ENCODE peak calls at places on chromosomes 4 and X, in eight cellular contexts. I is activated CD4-positive, alpha-beta T cell treated with anti-CD3 and anti-CD28 coated beads, Interleukin-2, amount 50 U/mL, for 24 hours; D is Calu3; M is stromal cell of bone marrow; K is A172; Z is H7; U is nephron progenitor cell; Q is H4. S is an unnamed sample.

GRCh38 chr4:185920171-185920570 is 108.2 kb upstream of the SORBS2 start:
- DNase-seq in I (no peak), D (peak; percentile 28), M (no peak), K (no peak), Z (no peak), U (no peak), Q (no peak), S (no peak)

GRCh38 chr4:18366762-18367358 is 345.3 kb upstream of the LCORL start:
- DNase-seq in I (no peak), D (no peak), M (no peak), K (no peak), Z (no peak), U (no peak), Q (peak; percentile 9), S (no peak)

GRCh38 chr4:164876680-164877324 is at the start of gene APELA:
- DNase-seq in I (no peak), D (no peak), M (no peak), K (no peak), Z (peak; percentile 36), U (peak; percentile 14), Q (peak; percentile 22), S (no peak)

GRCh38 chrX:53237056-53237455 is 12.0 kb upstream of the KDM5C start:
- DNase-seq in I (no peak), D (no peak), M (no peak), K (no peak), Z (no peak), U (no peak), Q (no peak), S (no peak)

GRCh38 chr4:79983431-79983830 is 89.6 kb downstream of the ANTXR2 start:
- DNase-seq in I (no peak), D (no peak), M (no peak), K (no peak), Z (no peak), U (no peak), Q (no peak), S (no peak)

GRCh38 chr4:6419452-6420028 is 52.9 kb downstream of the PPP2R2C start:
- DNase-seq in I (no peak), D (no peak), M (no peak), K (peak; percentile 50), Z (no peak), U (no peak), Q (no peak), S (no peak)

GRCh38 chr4:77020017-77020416 is 55.8 kb downstream of the CCNI start:
- DNase-seq in I (no peak), D (no peak), M (no peak), K (no peak), Z (no peak), U (no peak), Q (no peak), S (no peak)

GRCh38 chrX:129525162-129525561 is 1.9 kb upstream of the SMARCA1 start:
- DNase-seq in I (no peak), D (no peak), M (no peak), K (no peak), Z (no peak), U (no peak), Q (no peak), S (no peak)

GRCh38 chr4:70703695-70704332 is 15.5 kb downstream of the UTP3 start:
- DNase-seq in I (no peak), D (peak; percentile 3), M (peak; percentile 41), K (no peak), Z (no peak), U (no peak), Q (peak; percentile 24), S (peak; percentile 10)

GRCh38 chr4:153137168-153137567 is 67.1 kb upstream of the TRIM2 start:
- DNase-seq in I (no peak), D (peak; percentile 37), M (peak; percentile 85), K (peak; percentile 77), Z (no peak), U (no peak), Q (peak; percentile 77), S (peak; percentile 85)

GRCh38 chrX:106999002-106999975 is 723 bp downstream of the MORC4 start:
- DNase-seq in I (peak; percentile 3), D (peak; percentile 61), M (peak; percentile 39), K (peak; percentile 18), Z (peak; percentile 54), U (peak; percentile 39), Q (peak; percentile 45), S (peak; percentile 28)

S was measured in amniotic stem cell.